ENCODE peak calls at places on chromosomes 1 and 21, in seven cellular contexts. E is fibroblast of mammary gland, C is MM.1S, K is transverse colon, V is H1, I is stomach, O is aorta. Z is an unnamed sample.

GRCh38 chr1:56837244-56837926 is 17.2 kb upstream of the C8A start:
- DNase-seq in K (no peak), I (no peak), V (no peak), O (no peak), C (no peak), E (no peak), Z (no peak)

GRCh38 chr1:117646007-117646913 is 40.4 kb downstream of the TENT5C start:
- DNase-seq in C (no peak), E (peak), I (no peak), O (no peak), K (no peak), V (no peak), Z (peak)

GRCh38 chr21:37870229-37870628 is 46.0 kb downstream of the KCNJ6 start:
- DNase-seq in V (no peak), K (no peak), I (no peak), E (no peak), C (no peak), O (no peak), Z (no peak)

GRCh38 chr1:33875857-33876256 is 12.0 kb downstream of the HMGB4 start:
- DNase-seq in C (no peak), E (no peak), V (no peak), O (no peak), I (no peak), K (no peak), Z (no peak)

GRCh38 chr1:33181038-33181861 is 593 bp downstream of the TRIM62 start:
- DNase-seq in O (peak), K (peak), C (no peak), E (peak), V (no peak), I (peak), Z (peak)

GRCh38 chr1:3121401-3122215 is 52.6 kb downstream of the PRDM16 start:
- DNase-seq in I (no peak), E (no peak), C (no peak), K (no peak), V (no peak), O (no peak), Z (no peak)

GRCh38 chr1:169348356-169349036 is 19.1 kb downstream of the NME7 start:
- DNase-seq in C (peak), V (no peak), E (peak), I (no peak), O (no peak), K (no peak), Z (peak)

GRCh38 chr1:52168373-52169080 is 26.6 kb downstream of the ZFYVE9 start:
- DNase-seq in C (no peak), E (no peak), I (no peak), V (no peak), K (no peak), O (no peak), Z (no peak)

GRCh38 chr1:234135501-234135900 is 231.0 kb downstream of the SLC35F3 start:
- DNase-seq in V (no peak), C (no peak), I (no peak), O (no peak), E (no peak), K (no peak), Z (no peak)

GRCh38 chr1:3638027-3638426 is 11.9 kb downstream of the WRAP73 start:
- DNase-seq in E (no peak), O (peak), V (no peak), I (no peak), K (no peak), C (no peak), Z (no peak)

GRCh38 chr1:168811213-168811612 is 82.2 kb upstream of the DPT start:
- DNase-seq in E (peak), O (no peak), V (no peak), C (no peak), K (no peak), I (no peak), Z (no peak)

GRCh38 chr1:51329443-51330325 is 678 bp downstream of the TTC39A start:
- DNase-seq in I (peak), C (no peak), O (no peak), E (no peak), V (no peak), K (peak), Z (no peak)

GRCh38 chr1:74673351-74674111 is at the start of gene ERICH3:
- DNase-seq in C (no peak), I (no peak), O (no peak), E (peak), V (no peak), K (no peak), Z (no peak)

GRCh38 chr1:56413671-56414199 is 165.6 kb downstream of the PLPP3 start:
- DNase-seq in E (no peak), K (no peak), O (no peak), I (no peak), C (no peak), V (no peak), Z (no peak)

GRCh38 chr1:159602501-159602900 is 14.9 kb downstream of the APCS start:
- DNase-seq in C (no peak), O (no peak), E (no peak), K (no peak), I (no peak), V (no peak), Z (no peak)

GRCh38 chr1:14057640-14058039 is 357.7 kb downstream of the PRDM2 start:
- DNase-seq in K (no peak), I (no peak), O (no peak), V (no peak), E (no peak), C (no peak), Z (no peak)

GRCh38 chr1:218521414-218522169 is 176.5 kb downstream of the TGFB2 start:
- DNase-seq in C (peak), O (no peak), I (peak), V (peak), E (peak), K (peak), Z (peak)

GRCh38 chr1:167276969-167277368 is 56.3 kb downstream of the POU2F1 start:
- DNase-seq in E (no peak), K (no peak), O (no peak), C (peak), I (no peak), V (no peak), Z (peak)

GRCh38 chr1:208025036-208025435 is 114.1 kb upstream of the CD34 start:
- DNase-seq in V (no peak), I (no peak), O (no peak), C (no peak), E (peak), K (no peak), Z (no peak)

GRCh38 chr1:42173155-42173933 is 8.8 kb upstream of the GUCA2A start:
- DNase-seq in C (peak), V (no peak), K (peak), I (peak), O (peak), E (peak), Z (peak)

GRCh38 chr1:2505461-2505994 is 20.9 kb downstream of the PANK4 start:
- DNase-seq in I (no peak), E (no peak), K (no peak), V (no peak), C (no peak), O (no peak), Z (no peak)

GRCh38 chr1:28401760-28402159 is 32.2 kb downstream of the PHACTR4 start:
- DNase-seq in K (no peak), C (no peak), O (no peak), V (no peak), I (no peak), E (no peak), Z (no peak)

GRCh38 chr1:152960452-152961044 is 9.9 kb upstream of the SPRR4 start:
- DNase-seq in E (no peak), K (no peak), I (no peak), O (no peak), C (no peak), V (no peak), Z (no peak)

GRCh38 chr1:7623886-7624285 is 147.2 kb upstream of the VAMP3 start:
- DNase-seq in V (no peak), E (no peak), C (no peak), K (no peak), I (no peak), O (peak), Z (no peak)

GRCh38 chr1:7628273-7628672 is 142.8 kb upstream of the VAMP3 start:
- DNase-seq in I (no peak), C (no peak), K (no peak), V (no peak), O (no peak), E (no peak), Z (no peak)

GRCh38 chr1:7625401-7625800 is 145.7 kb upstream of the VAMP3 start:
- DNase-seq in C (no peak), I (no peak), V (no peak), K (no peak), E (no peak), O (no peak), Z (no peak)

GRCh38 chr1:7621334-7622219 is 149.5 kb upstream of the VAMP3 start:
- DNase-seq in E (peak), C (no peak), K (no peak), I (no peak), V (no peak), O (peak), Z (no peak)

GRCh38 chr1:7624791-7625355 is 146.2 kb upstream of the VAMP3 start:
- DNase-seq in I (no peak), C (no peak), O (peak), K (no peak), E (no peak), V (no peak), Z (no peak)
- H3K4me3 ChIP-seq in I (no peak), C (no peak), O (no peak), K (no peak), E (no peak), V (no peak), Z (no peak)

GRCh38 chr21:43808832-43809251 is 19.5 kb downstream of the RRP1 start:
- DNase-seq in O (no peak), V (no peak), K (no peak), E (no peak), I (no peak), C (no peak), Z (no peak)

GRCh38 chr21:43806017-43806710 is 16.8 kb downstream of the RRP1 start:
- DNase-seq in V (no peak), E (no peak), O (no peak), K (no peak), C (no peak), I (no peak), Z (no peak)

GRCh38 chr21:43809346-43809799 is 20.0 kb downstream of the RRP1 start:
- DNase-seq in E (no peak), I (no peak), O (no peak), V (no peak), C (no peak), K (no peak), Z (no peak)

GRCh38 chr21:43809853-43810504 is 20.6 kb downstream of the RRP1 start:
- DNase-seq in V (no peak), C (no peak), K (no peak), O (no peak), I (no peak), E (no peak), Z (no peak)

DNA sequence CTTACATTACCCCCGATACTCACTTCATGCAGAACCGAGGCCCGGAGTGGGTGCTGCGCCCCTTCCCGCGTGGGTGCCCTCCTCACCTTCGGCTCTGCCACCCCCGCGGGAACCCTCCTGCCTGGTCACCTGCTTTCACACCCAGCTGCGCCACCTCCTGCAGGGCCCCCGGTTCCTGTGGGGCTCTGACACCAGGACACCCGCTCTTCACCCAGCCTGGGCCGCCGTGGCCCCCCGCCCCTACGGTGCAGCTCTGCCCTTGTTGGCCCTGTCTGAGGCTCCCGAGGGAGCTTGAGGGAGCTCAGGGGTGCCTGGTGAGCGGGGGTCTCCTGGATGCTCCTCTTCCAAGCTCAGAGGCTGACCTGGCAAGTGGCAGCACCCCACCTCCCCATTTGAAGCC is 19.0 kb downstream of the RRP1 start:
- DNase-seq in K (no peak), C (no peak), I (no peak), O (no peak), E (no peak), V (no peak), Z (no peak)
- H3K4me3 ChIP-seq in K (no peak), C (no peak), I (no peak), O (no peak), E (no peak), V (no peak), Z (no peak)

DNA sequence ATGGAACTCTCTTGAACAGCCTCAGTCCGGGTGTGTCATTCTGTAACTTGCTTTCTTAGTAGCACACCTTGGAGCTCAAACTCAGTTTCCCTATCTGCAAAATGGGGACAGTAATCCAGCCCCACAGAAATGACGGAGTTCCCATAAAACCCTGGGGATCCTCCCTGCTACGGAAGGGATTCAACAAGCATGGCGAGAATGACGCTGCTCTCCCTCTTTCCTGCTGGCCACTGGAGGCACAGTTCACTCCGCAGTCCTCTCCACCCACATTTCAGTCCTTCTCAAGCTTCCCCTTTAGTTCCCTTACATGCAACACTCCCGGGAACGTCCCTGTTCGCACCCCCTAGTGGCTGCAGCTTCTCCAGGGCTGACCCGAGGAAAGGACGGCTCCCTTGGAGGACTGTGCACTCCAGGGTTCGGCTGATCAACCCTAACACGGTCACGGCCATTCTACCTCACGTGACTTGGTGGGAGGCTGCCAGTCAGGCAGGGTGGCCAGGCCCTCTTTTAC is 20.6 kb downstream of the RUNX3 start:
- DNase-seq in C (no peak), K (peak), V (peak), E (peak), I (peak), O (peak), Z (peak)
- H3K4me3 ChIP-seq in C (no peak), K (no peak), V (no peak), E (no peak), I (no peak), O (no peak), Z (no peak)

DNA sequence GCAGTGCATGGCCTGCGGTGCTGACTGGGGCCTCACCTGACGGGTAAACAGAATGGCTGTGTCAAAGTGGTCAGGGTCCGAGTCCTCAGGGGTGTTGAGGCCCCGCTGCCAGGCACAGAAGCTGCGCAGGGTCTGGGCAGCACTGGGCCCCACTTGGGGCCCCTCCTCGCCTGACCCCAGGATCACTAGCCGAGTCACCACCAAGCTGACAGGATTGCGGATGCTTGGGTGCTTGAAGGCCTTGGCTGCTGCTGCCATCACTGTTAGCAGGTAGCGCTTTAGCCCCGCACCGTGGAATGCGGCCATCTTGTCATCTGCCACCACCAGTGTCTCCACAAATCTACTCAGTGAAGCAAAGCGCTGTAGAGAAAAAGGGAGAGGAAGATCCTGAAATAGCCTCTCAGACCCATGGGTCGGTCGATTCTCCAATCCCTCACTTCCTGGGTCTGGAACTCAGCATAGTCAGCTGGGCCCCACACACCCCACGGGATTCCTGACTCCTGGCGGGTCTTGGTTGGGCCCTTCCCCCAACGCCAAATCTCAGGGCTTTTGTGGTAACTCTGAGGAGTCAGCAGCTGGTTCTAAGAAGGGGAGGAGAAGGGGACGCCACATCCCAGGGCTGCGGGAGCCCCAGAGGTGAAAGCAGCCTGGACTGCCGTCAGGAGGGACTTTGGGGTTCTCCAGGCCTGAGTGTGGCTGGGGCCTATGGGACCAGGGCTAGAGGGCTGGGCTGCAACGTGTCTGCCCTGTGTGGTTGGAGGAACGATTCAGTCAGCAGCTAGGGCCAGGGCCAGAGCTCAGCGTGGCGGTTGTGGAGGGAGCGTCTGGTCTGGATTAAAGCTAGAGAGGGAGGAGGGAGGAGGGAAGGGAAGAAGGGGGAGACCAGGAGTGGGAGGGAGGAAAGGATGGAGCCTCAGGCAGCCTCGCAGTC is 2.1 kb downstream of the ADAMTS4 start:
- DNase-seq in I (no peak), O (peak), C (no peak), E (peak), K (no peak), V (no peak), Z (peak)
- H3K4me3 ChIP-seq in I (peak), O (no peak), C (no peak), E (peak), K (no peak), V (peak), Z (peak)

DNA sequence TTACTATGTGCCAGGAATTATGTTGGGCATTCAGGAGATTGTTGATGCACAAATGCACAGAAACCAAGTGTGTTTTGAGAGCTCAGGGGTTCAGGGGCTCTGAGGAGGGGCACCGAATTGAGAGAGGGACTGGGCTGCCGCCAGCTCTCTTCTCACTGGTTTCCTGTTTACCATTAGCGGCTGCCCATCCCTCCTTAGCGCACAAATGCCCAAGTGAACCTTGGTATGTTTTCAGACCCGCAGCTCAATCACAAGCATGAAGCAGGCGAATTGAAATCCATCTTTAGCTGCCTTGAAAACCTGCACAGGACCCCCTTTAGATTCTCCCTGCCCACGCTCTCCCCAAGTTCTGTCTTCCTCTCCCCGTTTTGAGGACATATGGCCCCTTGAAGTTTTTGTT is 61.2 kb upstream of the ACOT11 start:
- DNase-seq in I (no peak), C (no peak), E (no peak), O (no peak), K (peak), V (no peak), Z (no peak)
- H3K4me3 ChIP-seq in I (no peak), C (no peak), E (no peak), O (no peak), K (no peak), V (peak), Z (no peak)

DNA sequence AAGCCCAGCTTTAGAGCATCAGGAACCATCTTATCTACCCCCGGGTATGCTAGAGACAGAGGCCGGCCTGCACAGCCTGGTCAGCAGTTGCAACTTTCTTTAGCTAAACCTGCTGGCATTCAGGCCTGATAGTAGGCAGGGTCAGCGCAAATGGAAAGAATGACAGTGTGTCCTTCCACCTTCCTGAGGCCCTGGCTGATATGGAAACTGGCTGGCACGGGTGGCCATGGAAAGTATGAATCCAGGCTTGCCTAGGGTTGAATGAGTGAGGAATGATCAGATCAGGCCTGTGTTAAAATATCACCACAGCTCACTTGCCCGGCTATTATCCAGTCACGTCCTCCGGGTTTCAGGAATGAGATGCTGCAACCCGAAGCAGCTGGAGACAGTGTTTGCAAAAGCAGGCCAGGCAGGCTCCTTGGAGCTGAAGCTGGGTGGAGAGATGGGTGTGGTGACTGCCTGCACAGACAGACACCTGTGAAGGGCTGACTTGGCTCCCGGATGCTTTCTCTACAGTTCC is 34.7 kb downstream of the RCAN1 start:
- DNase-seq in K (peak), V (no peak), E (peak), C (no peak), O (peak), I (peak), Z (no peak)
- H3K4me3 ChIP-seq in K (no peak), V (no peak), E (no peak), C (no peak), O (no peak), I (no peak), Z (no peak)

GRCh38 chr1:100362821-100363466 is 10.6 kb downstream of the CDC14A start:
- DNase-seq in V (no peak), O (no peak), I (no peak), E (no peak), K (no peak), C (no peak), Z (no peak)
- H3K4me3 ChIP-seq in V (no peak), O (no peak), I (no peak), E (no peak), K (no peak), C (no peak), Z (no peak)

GRCh38 chr1:100847481-100847880 is 47.2 kb downstream of the EXTL2 start:
- DNase-seq in O (no peak), V (no peak), E (peak), C (no peak), K (no peak), I (no peak), Z (peak)
- H3K4me3 ChIP-seq in O (peak), V (no peak), E (no peak), C (no peak), K (no peak), I (no peak), Z (peak)

Z was measured in choroid plexus epithelial cell.